ENCODE peak calls at places on chromosomes 7 and 10, in six cellular contexts. I, M, B, Z, Y and V are unnamed samples.
A peak's percentile ranks its signal among the peaks of the same experiment; 100 is the strongest.

GRCh38 chr10:88735661-88736060 is 24.2 kb upstream of the LIPN start:
- DNase-seq in Y (no peak), I (no peak), B (no peak), M (no peak), Z (no peak), V (no peak)

GRCh38 chr7:114082567-114082933 is 163.7 kb upstream of the PPP1R3A start:
- DNase-seq in B (no peak), I (no peak), M (no peak), Z (no peak), Y (no peak), V (peak; percentile 27)

GRCh38 chr10:93074137-93074596 is 474 bp downstream of the CYP26A1 start:
- DNase-seq in Z (no peak), M (no peak), I (no peak), Y (no peak), B (no peak), V (no peak)

GRCh38 chr10:28838908-28839307 is 161.6 kb downstream of the BAMBI start:
- DNase-seq in Y (no peak), B (no peak), M (no peak), Z (no peak), I (no peak), V (no peak)

GRCh38 chr10:91983403-91983802 is 59.8 kb downstream of the BTAF1 start:
- DNase-seq in Z (no peak), I (no peak), M (no peak), Y (no peak), B (no peak), V (no peak)

GRCh38 chr10:92697663-92698511 is 8.1 kb downstream of the HHEX start:
- DNase-seq in M (no peak), Z (no peak), I (no peak), B (no peak), Y (no peak), V (no peak)

GRCh38 chr7:35889870-35890269 is 89.0 kb downstream of the SEPTIN7 start:
- DNase-seq in I (no peak), B (no peak), M (no peak), Y (no peak), Z (no peak), V (no peak)

GRCh38 chr7:125256446-125256845 is 326.8 kb upstream of the POT1 start:
- DNase-seq in Z (no peak), B (no peak), M (no peak), I (no peak), Y (no peak), V (no peak)

GRCh38 chr7:129828989-129829676 is 123.6 kb downstream of the UBE2H start:
- DNase-seq in B (no peak), Z (no peak), Y (no peak), M (no peak), I (peak; percentile 33), V (no peak)

GRCh38 chr10:43237631-43238446 is 29.0 kb downstream of the RASGEF1A start:
- DNase-seq in M (no peak), I (no peak), Z (no peak), Y (peak; percentile 2), B (peak; percentile 45), V (peak; percentile 23)

GRCh38 chr10:121823993-121824463 is 103.8 kb downstream of the ATE1 start:
- DNase-seq in Z (no peak), I (no peak), B (no peak), M (no peak), Y (no peak), V (no peak)

DNA sequence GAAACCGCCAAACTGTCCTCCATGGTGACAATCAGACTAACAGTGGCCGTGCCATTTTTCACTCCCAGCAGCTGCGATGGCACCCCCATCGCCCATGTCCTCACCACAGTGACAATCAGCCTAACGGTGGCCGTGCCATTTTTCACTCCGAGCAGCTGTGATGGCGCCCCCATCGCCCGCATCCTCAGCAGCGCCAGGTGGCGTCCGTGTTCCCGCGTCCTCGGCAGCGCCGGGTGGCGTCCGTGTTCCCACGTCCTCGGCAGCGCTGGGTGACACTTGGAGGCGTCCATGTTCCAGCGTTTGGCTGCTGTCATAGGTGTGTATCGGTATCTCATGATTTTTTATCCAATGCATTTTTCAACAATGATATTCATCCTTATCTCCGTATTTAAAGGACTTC is 267.3 kb downstream of the PTPRN2 start:
- DNase-seq in M (no peak), B (no peak), Y (no peak), Z (no peak), I (no peak), V (no peak)
- TF ChIP-seq CTCF in M (no peak), B (no peak), Y (no peak), Z (no peak), I (no peak), V (no peak)

GRCh38 chr7:151923097-151923876 is 33.0 kb upstream of the GALNTL5 start:
- DNase-seq in M (no peak), Y (peak; percentile 29), I (no peak), B (no peak), Z (peak; percentile 70), V (no peak)

GRCh38 chr7:151924001-151924400 is 32.2 kb upstream of the GALNTL5 start:
- DNase-seq in Z (no peak), Y (no peak), M (no peak), B (no peak), I (no peak), V (no peak)

GRCh38 chr7:151919595-151919994 is 36.7 kb upstream of the GALNTL5 start:
- DNase-seq in M (no peak), B (no peak), I (no peak), Z (no peak), Y (no peak), V (no peak)

GRCh38 chr7:151920533-151920932 is 35.7 kb upstream of the GALNTL5 start:
- DNase-seq in Y (no peak), I (no peak), Z (no peak), M (no peak), B (no peak), V (no peak)

DNA sequence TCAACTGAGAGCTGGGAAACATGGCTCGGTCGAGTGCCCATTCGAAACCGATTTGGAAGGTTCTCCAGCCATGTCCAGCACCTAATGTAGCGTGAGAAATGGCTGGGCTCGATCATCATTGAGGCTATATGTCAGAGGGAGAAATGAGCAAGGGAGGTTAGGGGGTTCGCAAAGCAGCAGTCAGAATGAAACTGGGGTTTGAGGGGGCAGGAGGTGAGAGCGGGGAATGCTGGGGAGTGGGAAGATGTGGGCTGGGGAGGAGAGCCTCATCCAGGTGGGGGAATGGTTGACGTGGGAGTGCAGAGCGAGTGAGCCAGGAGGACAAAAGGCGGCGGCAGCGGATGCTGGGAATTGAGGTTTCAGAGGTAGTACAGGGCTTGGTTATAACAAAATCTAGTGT is 34.8 kb upstream of the GALNTL5 start:
- DNase-seq in I (no peak), Z (no peak), M (no peak), Y (no peak), B (no peak), V (no peak)
- H3K4me1 ChIP-seq in I (no peaks in the 10 kb centered on the region), Z (peaks cover 26% of the 10 kb centered on the region), M (no peaks in the 10 kb centered on the region), Y (peaks cover 4% of the 10 kb centered on the region), B (peaks cover 29% of the 10 kb centered on the region), V (peaks cover 50% of the 10 kb centered on the region)

DNA sequence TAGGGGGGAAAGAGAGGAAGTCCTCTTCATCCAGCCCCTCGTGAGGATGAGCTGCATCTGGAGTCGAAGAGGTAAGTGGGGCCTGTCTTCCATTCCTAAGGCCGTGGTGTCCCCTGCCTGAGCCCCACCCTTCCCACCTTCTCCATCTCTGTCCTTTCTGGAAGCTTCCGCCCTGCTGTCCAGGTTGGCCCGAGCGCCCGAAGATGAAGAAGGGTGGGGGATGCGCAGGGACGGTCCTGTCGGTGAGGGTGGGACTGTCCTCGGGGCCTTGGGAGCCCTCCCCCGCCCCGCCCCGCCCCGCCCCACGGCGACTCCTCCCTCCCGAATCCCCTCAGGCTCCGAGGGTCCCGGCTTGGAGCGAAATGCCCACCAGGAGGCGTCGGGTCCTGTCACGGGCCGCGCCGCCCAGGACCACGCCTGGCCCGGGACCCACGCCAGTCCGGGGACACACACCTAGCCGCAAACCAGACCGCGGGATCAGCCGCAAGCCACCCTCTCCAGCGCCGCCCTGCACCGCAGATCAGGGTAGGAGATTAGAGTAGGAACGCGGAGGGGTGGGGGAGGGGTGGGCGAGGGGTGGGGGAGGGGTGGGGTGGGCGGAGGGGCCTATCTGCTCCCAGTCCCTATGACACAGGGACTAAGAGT is 15.3 kb downstream of the GPRIN2 start:
- DNase-seq in B (peak; percentile 86), Y (no peak), I (no peak), Z (no peak), M (no peak), V (peak; percentile 82)
- H3K4me3 ChIP-seq in B (peak overlapping the region; percentile 34), Y (no peak overlapping the region), I (peak overlapping the region; percentile 5), Z (no peak overlapping the region), M (no peak overlapping the region), V (no peak overlapping the region)

GRCh38 chr10:70539471-70539870 is 60.9 kb downstream of the PALD1 start:
- DNase-seq in Z (no peak), I (no peak), B (no peak), M (no peak), Y (no peak), V (no peak)

GRCh38 chr10:70536196-70536920 is 57.8 kb downstream of the PALD1 start:
- DNase-seq in Y (no peak), I (no peak), M (no peak), B (no peak), Z (no peak), V (no peak)

GRCh38 chr10:70538195-70538520 is 59.6 kb downstream of the PALD1 start:
- DNase-seq in I (no peak), Z (no peak), B (no peak), Y (no peak), M (no peak), V (no peak)

GRCh38 chr10:70538731-70539338 is 60.3 kb downstream of the PALD1 start:
- DNase-seq in B (no peak), Z (no peak), M (no peak), Y (no peak), I (no peak), V (no peak)

GRCh38 chr10:70537398-70538194 is 59.0 kb downstream of the PALD1 start:
- DNase-seq in M (no peak), B (no peak), I (no peak), Z (no peak), Y (no peak), V (peak; percentile 73)
- TF ChIP-seq CTCF in M (peak; percentile 29), B (peak; percentile 34), I (no peak), Z (no peak), Y (peak; percentile 16), V (peak; percentile 19)

GRCh38 chr7:158228131-158228530 is 359.5 kb downstream of the PTPRN2 start:
- DNase-seq in Z (no peak), M (no peak), Y (no peak), I (no peak), B (no peak), V (no peak)
- H3K4me1 ChIP-seq in Z (no peaks in the 10 kb centered on the region), M (no peaks in the 10 kb centered on the region), Y (no peaks in the 10 kb centered on the region), I (no peaks in the 10 kb centered on the region), B (no peaks in the 10 kb centered on the region), V (no peaks in the 10 kb centered on the region)

DNA sequence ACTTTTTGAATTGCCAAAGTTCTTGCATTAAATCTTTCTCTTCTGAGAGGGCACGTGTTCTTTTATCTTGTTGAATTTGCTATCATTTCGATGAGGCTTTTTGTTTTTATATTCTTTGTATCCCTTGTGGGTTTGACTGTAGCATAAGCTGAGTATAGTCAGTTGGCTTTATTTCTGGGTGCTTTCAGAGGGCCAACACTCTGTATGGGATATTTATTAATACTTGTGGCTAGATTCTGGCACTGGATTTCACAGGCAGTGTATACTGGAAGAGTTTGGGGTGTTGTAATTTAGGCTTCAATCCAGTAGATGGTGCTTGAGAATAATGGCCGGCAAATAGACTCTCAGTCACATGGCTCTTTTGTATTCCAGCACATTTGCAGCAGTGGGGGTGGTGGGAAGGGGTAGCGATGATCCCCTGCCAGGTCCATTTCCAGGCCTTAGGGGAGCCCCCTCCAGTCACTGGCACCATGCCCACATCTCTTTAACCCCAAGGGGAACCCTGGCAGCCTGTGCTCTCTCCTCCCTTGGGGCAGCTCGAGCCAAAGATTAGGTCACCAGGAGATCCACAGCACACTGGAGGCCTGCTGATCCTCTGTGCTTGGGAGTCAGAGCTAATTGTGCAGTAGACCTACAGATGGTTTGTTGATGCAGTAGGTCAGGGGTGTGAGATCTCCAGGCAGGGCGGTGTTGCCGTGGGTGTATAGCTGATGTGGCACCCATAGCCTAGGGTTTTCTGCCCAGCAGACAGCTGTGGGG is 81.7 kb downstream of the PTPN20 start:
- DNase-seq in M (peak; percentile 29), Y (peak; percentile 27), B (peak; percentile 56), Z (peak; percentile 43), I (no peak), V (peak; percentile 56)
- H3K4me3 ChIP-seq in M (no peak overlapping the region), Y (no peak overlapping the region), B (no peak overlapping the region), Z (no peak overlapping the region), I (no peak overlapping the region), V (no peak overlapping the region)